ENCODE peak calls at places on chromosome 3, in seven cellular contexts. I, A, S, T, R, F and K are unnamed samples.
A peak's percentile ranks its signal among the peaks of the same experiment; 100 is the strongest.

GRCh38 chr3:171088984-171089754 is 62.6 kb upstream of the SLC2A2 start:
- DNase-seq in I (peak; percentile 99), A (no peak), S (no peak), T (no peak), R (no peak), F (no peak), K (no peak)

GRCh38 chr3:104359546-104359945 is 1007.2 kb upstream of the ALCAM start:
- DNase-seq in I (peak; percentile 95), A (no peak), S (no peak), T (no peak), R (no peak), F (no peak), K (no peak)

GRCh38 chr3:124351430-124352142 is 359.7 kb upstream of the ROPN1 start:
- DNase-seq in I (peak; percentile 58), A (no peak), S (peak; percentile 41), T (peak; percentile 48), R (peak; percentile 60), F (peak; percentile 7), K (peak; percentile 55)

GRCh38 chr3:134765468-134765867 is 29.6 kb upstream of the EPHB1 start:
- DNase-seq in I (no peak), A (no peak), S (no peak), T (no peak), R (no peak), F (no peak), K (no peak)

GRCh38 chr3:133124511-133124910 is 86.3 kb downstream of the TMEM108 start:
- DNase-seq in I (peak; percentile 46), A (no peak), S (peak; percentile 37), T (no peak), R (no peak), F (no peak), K (no peak)

GRCh38 chr3:10459954-10460754 is 45.2 kb downstream of the ATP2B2 start:
- DNase-seq in I (peak; percentile 83), A (peak; percentile 83), S (no peak), T (peak; percentile 69), R (peak; percentile 60), F (peak; percentile 74), K (peak; percentile 97)

GRCh38 chr3:188978772-188979171 is 193.0 kb upstream of the TPRG1 start:
- DNase-seq in I (peak; percentile 68), A (no peak), S (no peak), T (peak; percentile 5), R (peak; percentile 16), F (no peak), K (no peak)

GRCh38 chr3:106829206-106829605 is 548.0 kb upstream of the CCDC54 start:
- DNase-seq in I (peak; percentile 79), A (no peak), S (no peak), T (no peak), R (no peak), F (no peak), K (no peak)

GRCh38 chr3:49013113-49013737 is 5.2 kb downstream of the DALRD3 start:
- DNase-seq in I (no peak), A (no peak), S (no peak), T (no peak), R (no peak), F (no peak), K (no peak)

GRCh38 chr3:39406368-39407258 is at the start of gene RPSA:
- DNase-seq in I (peak; percentile 93), A (peak; percentile 90), S (peak; percentile 97), T (peak; percentile 93), R (peak; percentile 94), F (peak; percentile 98), K (peak; percentile 94)